ENCODE peak calls at places on chromosomes 4 and X, in ten cellular contexts. T is brain microvascular endothelial cell; Z is lung; X is neural progenitor cell; Q is ovary; C is fibroblast of lung; F is Peyer's patch; U is naive thymus-derived CD4-positive, alpha-beta T cell; R is CD4-positive, CD25-positive, alpha-beta regulatory T cell; Y is PC-3. P is an unnamed sample.
A peak's percentile ranks its signal among the peaks of the same experiment; 100 is the strongest.

GRCh38 chr4:15232725-15233597 is 194.9 kb upstream of the C1QTNF7 start:
- DNase-seq in T (peak; percentile 91), Z (no peak), X (no peak), Q (peak; percentile 25), C (peak; percentile 68), F (no peak), U (peak; percentile 22), R (no peak), Y (peak; percentile 2), P (no peak)

GRCh38 chrX:153981771-153982533 is 9.4 kb downstream of the TMEM187 start:
- DNase-seq in T (no peak), Z (no peak), X (no peak), Q (peak; percentile 71), C (no peak), F (peak; percentile 88), U (peak; percentile 64), R (peak; percentile 51), Y (no peak), P (peak; percentile 76)

GRCh38 chrX:134158821-134159512 is 78.0 kb upstream of the CCDC160 start:
- DNase-seq in T (no peak), Z (no peak), X (no peak), Q (no peak), C (no peak), F (no peak), U (no peak), R (no peak), Y (no peak), P (no peak)

GRCh38 chrX:136272325-136272724 is 21.1 kb upstream of the MAP7D3 start:
- DNase-seq in T (no peak), Z (no peak), X (no peak), Q (no peak), C (no peak), F (no peak), U (no peak), R (no peak), Y (no peak), P (no peak)

GRCh38 chr4:134189480-134189879 is 12.1 kb downstream of the PABPC4L start:
- DNase-seq in T (no peak), Z (no peak), X (no peak), Q (no peak), C (no peak), F (no peak), U (no peak), R (no peak), Y (no peak), P (no peak)

GRCh38 chr4:124079174-124079780 is 633.3 kb downstream of the ANKRD50 start:
- DNase-seq in T (no peak), Z (no peak), X (no peak), Q (no peak), C (no peak), F (no peak), U (no peak), R (no peak), Y (peak; percentile 2), P (no peak)

GRCh38 chr4:10006604-10007435 is 14.5 kb downstream of the SLC2A9 start:
- DNase-seq in T (no peak), Z (peak; percentile 76), X (no peak), Q (no peak), C (no peak), F (peak; percentile 91), U (no peak), R (no peak), Y (peak; percentile 96), P (peak; percentile 64)

GRCh38 chr4:54384563-54384962 is 155.5 kb downstream of the PDGFRA start:
- DNase-seq in T (peak; percentile 50), Z (no peak), X (peak; percentile 38), Q (peak; percentile 52), C (peak; percentile 34), F (peak; percentile 56), U (no peak), R (no peak), Y (peak; percentile 56), P (no peak)

GRCh38 chrX:72621619-72622485 is 49.2 kb upstream of the HDAC8 start:
- DNase-seq in T (peak; percentile 32), Z (no peak), X (no peak), Q (no peak), C (peak; percentile 54), F (no peak), U (no peak), R (no peak), Y (peak; percentile 88), P (no peak)

GRCh38 chrX:113966791-113967190 is 617.1 kb upstream of the HTR2C start:
- DNase-seq in T (no peak), Z (no peak), X (no peak), Q (no peak), C (no peak), F (no peak), U (no peak), R (no peak), Y (no peak), P (no peak)

GRCh38 chrX:113959912-113960626 is 623.8 kb upstream of the HTR2C start:
- DNase-seq in T (no peak), Z (no peak), X (peak; percentile 94), Q (no peak), C (no peak), F (no peak), U (no peak), R (no peak), Y (no peak), P (no peak)

DNA sequence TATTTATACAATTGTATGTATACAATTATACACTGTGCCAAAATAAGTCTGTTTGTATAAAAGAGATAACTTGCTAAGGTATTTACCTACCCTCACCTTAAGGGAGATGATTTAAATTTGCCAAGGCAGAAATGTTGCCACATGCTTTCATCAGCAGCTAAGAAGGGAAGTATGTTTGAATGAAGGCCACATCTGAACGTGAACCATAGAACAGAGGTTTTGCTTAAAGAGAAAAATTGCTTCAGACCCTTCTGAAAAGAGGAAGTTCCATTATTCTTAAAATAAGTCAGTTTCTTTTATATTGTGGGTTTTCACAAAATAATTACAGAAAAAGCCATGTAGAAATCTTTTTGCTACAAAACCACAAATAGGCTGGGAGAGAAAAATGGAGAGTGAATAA is 621.5 kb upstream of the HTR2C start:
- DNase-seq in T (no peak), Z (no peak), X (no peak), Q (no peak), C (no peak), F (no peak), U (no peak), R (no peak), Y (no peak), P (no peak)
- H3K4me3 ChIP-seq in T (no peak overlapping the region), Z (no peak overlapping the region), X (no peak overlapping the region), Q (no peak overlapping the region), C (no peak overlapping the region), F (no peak overlapping the region), U (no peak overlapping the region), R (no peak overlapping the region), Y (no peak overlapping the region), P (no peak overlapping the region)

GRCh38 chrX:31199770-31200114 is 127.9 kb upstream of the FTHL17 start:
- DNase-seq in T (no peak), Z (no peak), X (no peak), Q (no peak), C (no peak), F (no peak), U (no peak), R (no peak), Y (no peak), P (no peak)
- H3K27ac ChIP-seq in T (no peak overlapping the region), Z (no peak overlapping the region), X (no peak overlapping the region), Q (no peak overlapping the region), C (no peak overlapping the region), F (no peak overlapping the region), U (no peak overlapping the region), R (no peak overlapping the region), Y (no peak overlapping the region), P (no peak overlapping the region)

DNA sequence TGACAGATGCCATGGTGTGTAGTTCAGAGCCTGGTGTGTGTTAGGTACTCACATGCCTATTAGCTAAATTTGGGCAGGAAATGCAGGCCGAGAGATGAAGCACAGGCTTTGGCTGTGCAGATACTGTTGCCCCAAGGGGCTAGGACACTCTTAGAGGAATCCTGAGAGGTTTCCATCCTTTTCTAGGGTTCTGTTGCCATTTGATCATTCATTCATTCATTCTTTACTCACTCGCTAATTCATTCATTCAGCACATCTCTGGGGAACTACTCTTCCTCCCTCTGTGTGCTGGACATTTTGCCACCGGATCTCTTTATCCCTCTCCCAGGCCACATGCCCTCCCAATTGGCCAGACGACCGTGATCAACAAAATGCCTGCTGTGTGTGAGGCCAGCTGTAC is 43.9 kb upstream of the NSG1 start:
- DNase-seq in T (no peak), Z (no peak), X (no peak), Q (no peak), C (no peak), F (no peak), U (no peak), R (no peak), Y (no peak), P (peak; percentile 25)
- H3K4me3 ChIP-seq in T (no peak overlapping the region), Z (no peak overlapping the region), X (no peak overlapping the region), Q (no peak overlapping the region), C (no peak overlapping the region), F (no peak overlapping the region), U (no peak overlapping the region), R (no peak overlapping the region), Y (no peak overlapping the region), P (no peak overlapping the region)

GRCh38 chrX:16649858-16650257 is at the start of gene S100G:
- DNase-seq in T (no peak), Z (no peak), X (no peak), Q (no peak), C (no peak), F (no peak), U (no peak), R (no peak), Y (no peak), P (no peak)

GRCh38 chrX:16651422-16651821 is 1.5 kb downstream of the S100G start:
- DNase-seq in T (no peak), Z (no peak), X (no peak), Q (no peak), C (no peak), F (no peak), U (no peak), R (no peak), Y (no peak), P (no peak)

GRCh38 chrX:16658284-16658683 is 8.3 kb downstream of the S100G start:
- DNase-seq in T (peak; percentile 32), Z (no peak), X (no peak), Q (no peak), C (peak; percentile 24), F (no peak), U (no peak), R (no peak), Y (peak; percentile 88), P (no peak)

GRCh38 chrX:16659326-16659725 is 9.4 kb downstream of the S100G start:
- DNase-seq in T (no peak), Z (no peak), X (no peak), Q (no peak), C (no peak), F (no peak), U (no peak), R (no peak), Y (no peak), P (no peak)

GRCh38 chrX:16653424-16653823 is 3.5 kb downstream of the S100G start:
- DNase-seq in T (no peak), Z (no peak), X (no peak), Q (no peak), C (no peak), F (peak; percentile 76), U (no peak), R (no peak), Y (peak; percentile 43), P (no peak)
- H3K27ac ChIP-seq in T (no peak overlapping the region), Z (no peak overlapping the region), X (no peak overlapping the region), Q (no peak overlapping the region), C (no peak overlapping the region), F (no peak overlapping the region), U (no peak overlapping the region), R (no peak overlapping the region), Y (peak overlapping the region; percentile 35), P (no peak overlapping the region)

GRCh38 chrX:56782791-56783449 is 53.9 kb downstream of the NBDY start:
- DNase-seq in T (no peak), Z (peak; percentile 46), X (no peak), Q (peak; percentile 47), C (no peak), F (peak; percentile 56), U (no peak), R (no peak), Y (no peak), P (peak; percentile 83)
- H3K4me3 ChIP-seq in T (no peak overlapping the region), Z (peak overlapping the region; percentile 34), X (no peak overlapping the region), Q (peak overlapping the region; percentile 25), C (no peak overlapping the region), F (peak overlapping the region; percentile 33), U (no peak overlapping the region), R (peak overlapping the region; percentile 13), Y (no peak overlapping the region), P (no peak overlapping the region)

P was measured in aorta.